ENCODE peak calls at places on chromosomes 6 and 20, in seven cellular contexts. One of them, this sample, is unnamed.

GRCh38 chr20:37538003-37538402 is 10.3 kb upstream of the BLCAP start:
- DNase-seq in foreskin fibroblast: peak; percentile 76
- DNase-seq in CD8-positive, alpha-beta T cell: no peak
- DNase-seq in skeletal muscle cell: no peak
- DNase-seq in GM12865: no peak
- DNase-seq in psoas muscle: no peak
- DNase-seq in GM06990: no peak
- DNase-seq in this sample: no peak

GRCh38 chr6:141758430-141758829 is 374.3 kb upstream of the GJE1 start:
- DNase-seq in foreskin fibroblast: no peak
- DNase-seq in CD8-positive, alpha-beta T cell: no peak
- DNase-seq in skeletal muscle cell: no peak
- DNase-seq in GM12865: no peak
- DNase-seq in psoas muscle: no peak
- DNase-seq in GM06990: no peak
- DNase-seq in this sample: no peak

GRCh38 chr6:73860303-73860702 is 164.3 kb downstream of the CD109 start:
- DNase-seq in foreskin fibroblast: no peak
- DNase-seq in CD8-positive, alpha-beta T cell: no peak
- DNase-seq in skeletal muscle cell: no peak
- DNase-seq in GM12865: no peak
- DNase-seq in psoas muscle: no peak
- DNase-seq in GM06990: no peak
- DNase-seq in this sample: no peak

GRCh38 chr6:107591346-107591745 is 101.4 kb downstream of the SOBP start:
- DNase-seq in foreskin fibroblast: no peak
- DNase-seq in CD8-positive, alpha-beta T cell: no peak
- DNase-seq in skeletal muscle cell: no peak
- DNase-seq in GM12865: no peak
- DNase-seq in psoas muscle: no peak
- DNase-seq in GM06990: no peak
- DNase-seq in this sample: no peak

GRCh38 chr6:16061833-16062232 is 67.1 kb upstream of the MYLIP start:
- DNase-seq in foreskin fibroblast: no peak
- DNase-seq in CD8-positive, alpha-beta T cell: no peak
- DNase-seq in skeletal muscle cell: no peak
- DNase-seq in GM12865: no peak
- DNase-seq in psoas muscle: no peak
- DNase-seq in GM06990: no peak
- DNase-seq in this sample: no peak

GRCh38 chr20:57053798-57054552 is 212.5 kb downstream of the BMP7 start:
- DNase-seq in foreskin fibroblast: no peak
- DNase-seq in CD8-positive, alpha-beta T cell: no peak
- DNase-seq in skeletal muscle cell: no peak
- DNase-seq in GM12865: no peak
- DNase-seq in psoas muscle: no peak
- DNase-seq in GM06990: no peak
- DNase-seq in this sample: no peak

GRCh38 chr6:43910638-43911353 is 140.8 kb downstream of the VEGFA start:
- DNase-seq in foreskin fibroblast: peak; percentile 30
- DNase-seq in CD8-positive, alpha-beta T cell: no peak
- DNase-seq in skeletal muscle cell: peak; percentile 86
- DNase-seq in GM12865: no peak
- DNase-seq in psoas muscle: no peak
- DNase-seq in GM06990: no peak
- DNase-seq in this sample: no peak

GRCh38 chr6:153790048-153790447 is 249.0 kb upstream of the OPRM1 start:
- DNase-seq in foreskin fibroblast: peak; percentile 21
- DNase-seq in CD8-positive, alpha-beta T cell: no peak
- DNase-seq in skeletal muscle cell: peak; percentile 83
- DNase-seq in GM12865: no peak
- DNase-seq in psoas muscle: no peak
- DNase-seq in GM06990: no peak
- DNase-seq in this sample: no peak

GRCh38 chr20:20096421-20096820 is 44.1 kb downstream of the CFAP61 start:
- DNase-seq in foreskin fibroblast: peak; percentile 2
- DNase-seq in CD8-positive, alpha-beta T cell: no peak
- DNase-seq in skeletal muscle cell: no peak
- DNase-seq in GM12865: no peak
- DNase-seq in psoas muscle: no peak
- DNase-seq in GM06990: no peak
- DNase-seq in this sample: no peak

GRCh38 chr6:30601436-30601814 is 15.6 kb downstream of the PPP1R10 start:
- DNase-seq in foreskin fibroblast: no peak
- DNase-seq in CD8-positive, alpha-beta T cell: no peak
- DNase-seq in skeletal muscle cell: no peak
- DNase-seq in GM12865: no peak
- DNase-seq in psoas muscle: no peak
- DNase-seq in GM06990: no peak
- DNase-seq in this sample: no peak

GRCh38 chr6:161261325-161261724 is 12.5 kb downstream of the AGPAT4 start:
- DNase-seq in foreskin fibroblast: no peak
- DNase-seq in CD8-positive, alpha-beta T cell: no peak
- DNase-seq in skeletal muscle cell: no peak
- DNase-seq in GM12865: no peak
- DNase-seq in psoas muscle: no peak
- DNase-seq in GM06990: no peak
- DNase-seq in this sample: no peak

GRCh38 chr6:54135665-54136370 is 24.6 kb downstream of the MLIP start:
- DNase-seq in foreskin fibroblast: peak; percentile 2
- DNase-seq in CD8-positive, alpha-beta T cell: no peak
- DNase-seq in skeletal muscle cell: peak; percentile 35
- DNase-seq in GM12865: no peak
- DNase-seq in psoas muscle: no peak
- DNase-seq in GM06990: no peak
- DNase-seq in this sample: no peak

DNA sequence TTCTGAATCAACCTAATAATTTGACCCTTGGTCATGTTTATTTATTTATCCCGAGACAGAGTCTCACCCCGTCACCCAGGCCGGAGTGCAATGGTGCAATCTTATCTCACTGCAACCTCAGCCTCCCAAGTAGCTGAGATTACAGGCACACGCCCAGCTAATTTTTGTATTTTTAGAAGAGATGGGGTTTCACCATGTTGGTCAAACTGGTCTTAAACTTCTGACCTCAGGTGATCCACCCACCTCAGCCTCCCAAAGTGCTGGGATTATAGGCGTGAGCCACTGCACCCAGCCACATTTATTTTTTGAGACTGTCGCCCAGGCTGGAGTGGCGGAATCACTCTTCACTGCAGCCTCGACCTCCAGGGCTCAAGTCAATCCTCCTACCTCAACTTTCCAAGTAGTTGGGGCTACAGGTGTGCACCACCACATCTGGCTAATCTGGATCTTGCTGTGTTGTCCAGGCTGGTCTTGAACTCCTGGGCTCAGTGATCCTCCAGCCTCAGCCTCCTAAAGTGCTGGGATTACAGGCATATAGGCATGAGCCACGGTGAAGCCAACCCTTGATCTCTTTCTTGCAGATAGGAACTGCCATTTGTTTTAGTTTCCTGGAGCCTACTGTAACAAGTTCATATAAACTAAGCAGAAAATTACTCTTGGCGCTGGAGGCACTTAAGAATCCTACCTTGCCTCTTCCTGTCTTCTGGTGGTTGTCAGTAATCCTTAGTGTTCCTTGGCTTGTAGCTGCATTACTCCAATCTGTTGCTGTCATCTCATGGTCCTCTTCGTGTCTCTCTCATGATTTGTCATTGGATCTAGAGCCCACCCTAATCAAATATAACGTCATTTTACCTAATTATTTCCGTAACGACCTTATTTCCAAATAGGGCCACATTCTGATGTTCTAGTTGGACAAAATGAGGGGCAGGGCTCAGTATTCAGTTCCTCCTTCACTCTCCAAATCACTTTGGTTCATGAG is 2.3 kb downstream of the RPS18 start:
- DNase-seq in foreskin fibroblast: no peak
- DNase-seq in CD8-positive, alpha-beta T cell: no peak
- DNase-seq in skeletal muscle cell: no peak
- DNase-seq in GM12865: no peak
- DNase-seq in psoas muscle: no peak
- DNase-seq in GM06990: no peak
- DNase-seq in this sample: no peak
- H3K4me3 ChIP-seq in foreskin fibroblast: peak overlapping the region; percentile 90
- H3K4me3 ChIP-seq in CD8-positive, alpha-beta T cell: no peak overlapping the region
- H3K4me3 ChIP-seq in skeletal muscle cell: peak overlapping the region; percentile 98
- H3K4me3 ChIP-seq in GM12865: peak overlapping the region; percentile 90
- H3K4me3 ChIP-seq in psoas muscle: peak overlapping the region; percentile 2
- H3K4me3 ChIP-seq in GM06990: peak overlapping the region; percentile 66
- H3K4me3 ChIP-seq in this sample: no peak overlapping the region

GRCh38 chr6:112296694-112297093 is 42.3 kb upstream of the LAMA4 start:
- DNase-seq in foreskin fibroblast: no peak
- DNase-seq in CD8-positive, alpha-beta T cell: no peak
- DNase-seq in skeletal muscle cell: no peak
- DNase-seq in GM12865: no peak
- DNase-seq in psoas muscle: no peak
- DNase-seq in GM06990: no peak
- DNase-seq in this sample: no peak

GRCh38 chr6:112298021-112298745 is 43.8 kb upstream of the LAMA4 start:
- DNase-seq in foreskin fibroblast: peak; percentile 91
- DNase-seq in CD8-positive, alpha-beta T cell: no peak
- DNase-seq in skeletal muscle cell: peak; percentile 97
- DNase-seq in GM12865: no peak
- DNase-seq in psoas muscle: no peak
- DNase-seq in GM06990: no peak
- DNase-seq in this sample: no peak

GRCh38 chr6:112296122-112296521 is 41.8 kb upstream of the LAMA4 start:
- DNase-seq in foreskin fibroblast: peak; percentile 68
- DNase-seq in CD8-positive, alpha-beta T cell: no peak
- DNase-seq in skeletal muscle cell: no peak
- DNase-seq in GM12865: peak; percentile 12
- DNase-seq in psoas muscle: no peak
- DNase-seq in GM06990: no peak
- DNase-seq in this sample: no peak

GRCh38 chr6:112300888-112301287 is 46.2 kb upstream of the RFPL4B start:
- DNase-seq in foreskin fibroblast: no peak
- DNase-seq in CD8-positive, alpha-beta T cell: no peak
- DNase-seq in skeletal muscle cell: no peak
- DNase-seq in GM12865: no peak
- DNase-seq in psoas muscle: no peak
- DNase-seq in GM06990: no peak
- DNase-seq in this sample: no peak

GRCh38 chr6:112298816-112299281 is 44.5 kb upstream of the LAMA4 start:
- DNase-seq in foreskin fibroblast: peak; percentile 76
- DNase-seq in CD8-positive, alpha-beta T cell: no peak
- DNase-seq in skeletal muscle cell: peak; percentile 87
- DNase-seq in GM12865: no peak
- DNase-seq in psoas muscle: no peak
- DNase-seq in GM06990: no peak
- DNase-seq in this sample: no peak
- H3K4me3 ChIP-seq in foreskin fibroblast: no peak overlapping the region
- H3K4me3 ChIP-seq in CD8-positive, alpha-beta T cell: no peak overlapping the region
- H3K4me3 ChIP-seq in skeletal muscle cell: no peak overlapping the region
- H3K4me3 ChIP-seq in GM12865: no peak overlapping the region
- H3K4me3 ChIP-seq in psoas muscle: no peak overlapping the region
- H3K4me3 ChIP-seq in GM06990: no peak overlapping the region
- H3K4me3 ChIP-seq in this sample: no peak overlapping the region

GRCh38 chr20:38804682-38805501 is 605 bp upstream of the PPP1R16B start:
- DNase-seq in foreskin fibroblast: no peak
- DNase-seq in CD8-positive, alpha-beta T cell: peak; percentile 91
- DNase-seq in skeletal muscle cell: no peak
- DNase-seq in GM12865: peak; percentile 85
- DNase-seq in psoas muscle: peak; percentile 25
- DNase-seq in GM06990: peak; percentile 86
- DNase-seq in this sample: no peak

GRCh38 chr20:38805502-38805957 is at the start of gene PPP1R16B:
- DNase-seq in foreskin fibroblast: no peak
- DNase-seq in CD8-positive, alpha-beta T cell: peak; percentile 87
- DNase-seq in skeletal muscle cell: no peak
- DNase-seq in GM12865: peak; percentile 86
- DNase-seq in psoas muscle: peak; percentile 33
- DNase-seq in GM06990: peak; percentile 88
- DNase-seq in this sample: no peak

GRCh38 chr20:38804243-38804642 is 1.3 kb upstream of the PPP1R16B start:
- DNase-seq in foreskin fibroblast: no peak
- DNase-seq in CD8-positive, alpha-beta T cell: no peak
- DNase-seq in skeletal muscle cell: no peak
- DNase-seq in GM12865: no peak
- DNase-seq in psoas muscle: no peak
- DNase-seq in GM06990: no peak
- DNase-seq in this sample: no peak

GRCh38 chr20:38805958-38806854 is 709 bp downstream of the PPP1R16B start:
- DNase-seq in foreskin fibroblast: no peak
- DNase-seq in CD8-positive, alpha-beta T cell: peak; percentile 70
- DNase-seq in skeletal muscle cell: no peak
- DNase-seq in GM12865: peak; percentile 51
- DNase-seq in psoas muscle: no peak
- DNase-seq in GM06990: peak; percentile 66
- DNase-seq in this sample: no peak

DNA sequence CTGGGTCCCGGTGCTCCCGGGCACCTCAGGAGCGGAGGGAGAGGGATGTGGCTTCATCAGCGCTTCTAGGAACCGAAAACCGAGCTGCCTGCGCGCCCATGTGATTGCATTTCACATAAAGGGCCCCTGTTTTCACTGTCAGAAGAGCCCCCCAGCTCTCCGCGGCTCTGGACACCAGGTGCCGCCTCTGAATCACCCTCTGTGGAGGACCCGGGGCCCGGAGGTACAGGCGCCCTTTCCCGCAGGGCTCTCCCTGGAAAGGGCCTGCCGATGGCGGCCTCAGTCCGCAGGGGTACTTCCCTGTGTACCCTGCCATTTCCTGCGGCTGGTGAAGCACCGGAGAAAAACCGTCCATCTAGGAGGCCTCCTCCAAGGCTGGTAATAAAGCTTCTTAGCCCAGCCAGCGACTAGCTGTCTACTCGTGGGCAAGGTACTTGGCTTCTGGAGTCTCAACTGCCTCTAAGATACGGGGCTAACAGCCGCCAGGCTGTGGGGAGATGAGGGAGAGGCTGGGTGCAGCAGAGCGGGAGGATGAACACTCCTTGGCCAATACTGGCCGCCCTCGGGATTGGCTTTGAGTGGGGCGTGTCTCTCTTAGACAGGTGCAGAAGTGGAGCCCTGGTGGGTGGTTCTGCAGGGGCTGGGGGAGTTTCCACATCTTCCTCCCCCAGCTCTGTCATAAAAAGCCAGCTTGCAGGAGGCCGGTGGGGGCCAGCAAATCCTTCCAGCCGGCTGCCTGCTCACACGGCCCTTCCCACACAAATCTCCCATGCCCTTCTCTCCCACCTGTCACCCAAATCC is 1.6 kb downstream of the PPP1R16B start:
- DNase-seq in foreskin fibroblast: no peak
- DNase-seq in CD8-positive, alpha-beta T cell: peak; percentile 62
- DNase-seq in skeletal muscle cell: no peak
- DNase-seq in GM12865: peak; percentile 69
- DNase-seq in psoas muscle: no peak
- DNase-seq in GM06990: peak; percentile 58
- DNase-seq in this sample: no peak
- H3K4me3 ChIP-seq in foreskin fibroblast: no peak overlapping the region
- H3K4me3 ChIP-seq in CD8-positive, alpha-beta T cell: peak overlapping the region; percentile 72
- H3K4me3 ChIP-seq in skeletal muscle cell: no peak overlapping the region
- H3K4me3 ChIP-seq in GM12865: peak overlapping the region; percentile 97
- H3K4me3 ChIP-seq in psoas muscle: peak overlapping the region; percentile 69
- H3K4me3 ChIP-seq in GM06990: peak overlapping the region; percentile 93
- H3K4me3 ChIP-seq in this sample: peak overlapping the region; percentile 63

DNA sequence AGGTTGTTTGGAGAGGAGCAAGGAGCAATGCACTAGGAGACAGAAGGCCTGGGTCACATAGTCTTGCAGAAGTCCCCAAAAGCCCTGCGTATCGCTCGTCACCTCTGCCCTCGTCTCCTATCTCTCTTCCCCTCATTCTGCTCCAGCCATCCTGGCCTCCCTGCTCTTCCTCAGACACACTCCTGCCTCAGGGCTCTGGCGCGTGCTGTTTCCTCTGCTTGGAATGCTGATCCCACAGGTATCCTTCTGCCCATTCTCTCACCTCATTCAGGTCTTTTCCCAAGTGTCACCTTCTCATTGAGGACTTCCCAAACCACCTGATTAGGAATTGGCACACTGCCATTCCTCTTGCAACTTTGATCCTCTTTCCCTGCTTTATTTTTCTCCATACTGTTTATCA is 9.0 kb upstream of the SLC2A10 start:
- DNase-seq in foreskin fibroblast: no peak
- DNase-seq in CD8-positive, alpha-beta T cell: no peak
- DNase-seq in skeletal muscle cell: no peak
- DNase-seq in GM12865: no peak
- DNase-seq in psoas muscle: no peak
- DNase-seq in GM06990: no peak
- DNase-seq in this sample: no peak
- H3K4me3 ChIP-seq in foreskin fibroblast: no peak overlapping the region
- H3K4me3 ChIP-seq in CD8-positive, alpha-beta T cell: no peak overlapping the region
- H3K4me3 ChIP-seq in skeletal muscle cell: no peak overlapping the region
- H3K4me3 ChIP-seq in GM12865: no peak overlapping the region
- H3K4me3 ChIP-seq in psoas muscle: no peak overlapping the region
- H3K4me3 ChIP-seq in GM06990: no peak overlapping the region
- H3K4me3 ChIP-seq in this sample: no peak overlapping the region

This sample was measured in breast epithelium.